ENCODE peak calls at places on chromosomes 3 and 15, in seven cellular contexts. C is sigmoid colon, L is neuronal stem cell, G is SJSA1, Q is MM.1S, W is lower lobe of right lung, H is GM23338. S is an unnamed sample.

GRCh38 chr15:95857124-95857757 is 473.3 kb upstream of the NR2F2 start:
- DNase-seq in C (no peak), L (no peak), G (no peak), Q (no peak), W (no peak), H (no peak), S (no peak)

GRCh38 chr3:64945171-64945684 is 257.4 kb upstream of the ADAMTS9 start:
- DNase-seq in C (no peak), L (peak; percentile 83), G (no peak), Q (no peak), W (no peak), H (peak; percentile 72), S (peak; percentile 20)

GRCh38 chr3:173249457-173249856 is 108.4 kb upstream of the SPATA16 start:
- DNase-seq in C (no peak), L (no peak), G (no peak), Q (no peak), W (no peak), H (no peak), S (no peak)

GRCh38 chr15:99467338-99467720 is 98.5 kb upstream of the MEF2A start:
- DNase-seq in C (peak; percentile 32), L (no peak), G (no peak), Q (no peak), W (no peak), H (no peak), S (no peak)

GRCh38 chr15:70259030-70259424 is 161.3 kb upstream of the TLE3 start:
- DNase-seq in C (peak; percentile 88), L (no peak), G (no peak), Q (no peak), W (peak; percentile 83), H (no peak), S (no peak)

GRCh38 chr3:117303446-117303845 is 593.9 kb downstream of the TUSC7 start:
- DNase-seq in C (no peak), L (no peak), G (no peak), Q (no peak), W (no peak), H (no peak), S (no peak)

GRCh38 chr15:73683257-73683623 is 943 bp upstream of the CD276 start:
- DNase-seq in C (no peak), L (no peak), G (no peak), Q (no peak), W (no peak), H (no peak), S (no peak)

GRCh38 chr3:188978772-188979171 is 193.0 kb upstream of the TPRG1 start:
- DNase-seq in C (peak; percentile 83), L (no peak), G (no peak), Q (no peak), W (no peak), H (peak; percentile 4), S (no peak)

GRCh38 chr3:172522871-172523818 is at the start of gene TNFSF10:
- DNase-seq in C (peak; percentile 82), L (no peak), G (no peak), Q (peak; percentile 90), W (peak; percentile 77), H (peak; percentile 58), S (no peak)

GRCh38 chr3:154132777-154133375 is 11.7 kb downstream of the ARHGEF26 start:
- DNase-seq in C (no peak), L (no peak), G (no peak), Q (no peak), W (no peak), H (no peak), S (no peak)

GRCh38 chr3:98395111-98395510 is 4.6 kb downstream of the OR5K3 start:
- DNase-seq in C (no peak), L (no peak), G (no peak), Q (no peak), W (no peak), H (no peak), S (no peak)

GRCh38 chr3:154214320-154214719 is 93.1 kb downstream of the ARHGEF26 start:
- DNase-seq in C (no peak), L (no peak), G (no peak), Q (no peak), W (no peak), H (no peak), S (no peak)

GRCh38 chr15:71013446-71013845 is 101.8 kb upstream of the THSD4 start:
- DNase-seq in C (no peak), L (no peak), G (no peak), Q (no peak), W (no peak), H (no peak), S (no peak)

GRCh38 chr3:116610124-116610523 is 99.5 kb upstream of the TUSC7 start:
- DNase-seq in C (no peak), L (no peak), G (no peak), Q (no peak), W (no peak), H (no peak), S (no peak)

GRCh38 chr3:66302288-66302687 is 81.5 kb downstream of the SLC25A26 start:
- DNase-seq in C (no peak), L (no peak), G (no peak), Q (no peak), W (no peak), H (no peak), S (no peak)

GRCh38 chr15:65529754-65530317 is 427 bp upstream of the HACD3 start:
- DNase-seq in C (no peak), L (no peak), G (no peak), Q (no peak), W (no peak), H (no peak), S (no peak)

GRCh38 chr3:183807881-183808280 is 17.5 kb downstream of the MAP6D1 start:
- DNase-seq in C (no peak), L (no peak), G (no peak), Q (no peak), W (no peak), H (no peak), S (no peak)

GRCh38 chr3:196115678-196116083 is 33.8 kb upstream of the TFRC start:
- DNase-seq in C (no peak), L (no peak), G (no peak), Q (no peak), W (no peak), H (no peak), S (no peak)

GRCh38 chr3:155956508-155957411 is 86.3 kb downstream of the GMPS start:
- DNase-seq in C (no peak), L (no peak), G (no peak), Q (no peak), W (no peak), H (no peak), S (no peak)

GRCh38 chr15:25171856-25172687 is 217.3 kb downstream of the SNRPN start:
- DNase-seq in C (peak; percentile 50), L (no peak), G (no peak), Q (no peak), W (peak; percentile 10), H (no peak), S (no peak)

GRCh38 chr3:136919799-136920580 is 37.8 kb upstream of the IL20RB start:
- DNase-seq in C (no peak), L (no peak), G (no peak), Q (no peak), W (no peak), H (no peak), S (no peak)

GRCh38 chr3:38227989-38228388 is 37.6 kb upstream of the SLC22A13 start:
- DNase-seq in C (no peak), L (no peak), G (no peak), Q (no peak), W (no peak), H (no peak), S (no peak)

GRCh38 chr3:156304406-156304805 is 184.0 kb downstream of the KCNAB1 start:
- DNase-seq in C (no peak), L (no peak), G (peak; percentile 58), Q (no peak), W (no peak), H (no peak), S (no peak)

GRCh38 chr3:146164071-146164470 is 3.1 kb upstream of the PLOD2 start:
- DNase-seq in C (no peak), L (no peak), G (no peak), Q (no peak), W (no peak), H (no peak), S (no peak)
- H3K27ac ChIP-seq in C (peak overlapping the region; percentile 93), L (no peak overlapping the region), G (peak overlapping the region; percentile 89), Q (no peak overlapping the region), W (no peak overlapping the region), H (no peak overlapping the region), S (no peak overlapping the region)

GRCh38 chr15:60536314-60536713 is 57.4 kb upstream of the ICE2 start:
- DNase-seq in C (no peak), L (no peak), G (no peak), Q (no peak), W (no peak), H (no peak), S (no peak)
- H3K27ac ChIP-seq in C (no peak overlapping the region), L (no peak overlapping the region), G (no peak overlapping the region), Q (no peak overlapping the region), W (no peak overlapping the region), H (no peak overlapping the region), S (no peak overlapping the region)

DNA sequence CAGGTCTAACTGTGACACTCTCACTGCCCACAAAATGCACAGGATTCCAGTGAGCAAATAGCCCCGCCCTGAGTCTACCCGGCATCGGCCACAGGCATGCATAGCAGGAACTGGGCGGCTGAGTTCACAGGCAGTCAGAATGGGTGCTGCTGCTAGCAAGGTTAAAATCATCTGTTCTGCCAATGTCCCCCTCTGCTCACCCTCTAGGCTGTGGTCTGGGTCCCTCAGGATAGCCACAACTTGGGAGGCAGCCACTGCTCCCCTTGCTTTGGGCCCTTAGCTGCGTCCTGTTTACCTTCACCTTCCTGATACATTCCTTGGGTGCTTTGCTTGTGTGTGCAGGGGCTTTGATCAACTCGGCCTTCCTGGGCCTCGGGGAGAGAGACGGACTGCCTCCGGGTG is 232.9 kb upstream of the RGMA start:
- DNase-seq in C (no peak), L (no peak), G (peak; percentile 82), Q (no peak), W (peak; percentile 63), H (no peak), S (no peak)
- H3K27ac ChIP-seq in C (no peak overlapping the region), L (no peak overlapping the region), G (peak overlapping the region; percentile 70), Q (no peak overlapping the region), W (no peak overlapping the region), H (no peak overlapping the region), S (no peak overlapping the region)

GRCh38 chr15:101264911-101265641 is 12.2 kb downstream of the SELENOS start:
- DNase-seq in C (no peak), L (no peak), G (no peak), Q (peak; percentile 92), W (no peak), H (no peak), S (no peak)

GRCh38 chr15:101264011-101264410 is 12.2 kb upstream of the CHSY1 start:
- DNase-seq in C (no peak), L (no peak), G (no peak), Q (no peak), W (no peak), H (no peak), S (no peak)

GRCh38 chr15:101266034-101266433 is 11.3 kb downstream of the SELENOS start:
- DNase-seq in C (no peak), L (no peak), G (peak; percentile 93), Q (no peak), W (no peak), H (no peak), S (no peak)

GRCh38 chr15:101267320-101268104 is 9.8 kb downstream of the SELENOS start:
- DNase-seq in C (no peak), L (no peak), G (peak; percentile 75), Q (no peak), W (no peak), H (peak; percentile 63), S (no peak)

DNA sequence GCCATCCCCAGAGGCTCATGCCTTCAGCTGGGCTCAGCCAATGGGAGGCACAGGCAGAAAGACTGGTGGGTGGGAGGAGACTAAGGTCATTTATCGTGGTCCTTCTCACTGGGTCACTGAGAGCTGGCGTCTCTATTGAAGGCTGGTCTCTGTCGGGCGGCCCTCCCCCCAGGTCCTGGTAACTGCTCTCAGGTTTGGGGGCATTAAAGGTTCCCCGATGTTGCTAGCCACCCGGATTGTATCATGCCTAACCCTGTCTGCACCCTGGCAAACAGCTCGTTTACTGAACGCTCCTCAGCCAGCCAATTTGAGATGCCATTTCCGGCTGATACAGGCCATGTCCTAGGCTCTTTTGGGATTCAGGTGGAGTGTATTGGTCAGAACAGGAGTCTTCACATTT is 10.5 kb downstream of the SELENOS start:
- DNase-seq in C (no peak), L (no peak), G (no peak), Q (no peak), W (no peak), H (no peak), S (no peak)
- H3K27ac ChIP-seq in C (peak overlapping the region; percentile 64), L (no peak overlapping the region), G (peak overlapping the region; percentile 73), Q (no peak overlapping the region), W (peak overlapping the region; percentile 8), H (peak overlapping the region; percentile 76), S (no peak overlapping the region)

S was measured in iPS DF 6.9.